ENCODE peak calls at places on chromosomes 16 and 17, in four cellular contexts. T is dermis blood vessel endothelial cell, X is left ventricle myocardium inferior, K is tibial artery. B is an unnamed sample.

GRCh38 chr16:23508589-23509440 is 1.5 kb downstream of the GGA2 start:
- DNase-seq in T (peak; percentile 29), X (no peak), K (no peak), B (peak; percentile 37)

GRCh38 chr17:73292031-73292531 is 19.7 kb downstream of the CDC42EP4 start:
- DNase-seq in T (peak; percentile 73), X (peak; percentile 77), K (peak; percentile 93), B (no peak)

GRCh38 chr17:49180998-49181635 is 29.3 kb downstream of the GNGT2 start:
- DNase-seq in T (no peak), X (no peak), K (no peak), B (no peak)

GRCh38 chr17:71458322-71458721 is 662.5 kb upstream of the SOX9 start:
- DNase-seq in T (no peak), X (no peak), K (no peak), B (no peak)

GRCh38 chr17:63601439-63602371 is 1.0 kb downstream of the TACO1 start:
- DNase-seq in T (peak; percentile 23), X (no peak), K (no peak), B (peak; percentile 10)

GRCh38 chr17:48542956-48543853 is 1.7 kb downstream of the HOXB2 start:
- DNase-seq in T (peak; percentile 69), X (peak; percentile 47), K (no peak), B (peak; percentile 67)

GRCh38 chr17:35903451-35903850 is 23.3 kb upstream of the CCL5 start:
- DNase-seq in T (no peak), X (no peak), K (peak; percentile 5), B (no peak)

GRCh38 chr16:72927199-72928088 is 120.5 kb downstream of the ZFHX3 start:
- DNase-seq in T (no peak), X (no peak), K (no peak), B (peak; percentile 93)

GRCh38 chr17:42000399-42001076 is 16.7 kb downstream of the DNAJC7 start:
- DNase-seq in T (no peak), X (no peak), K (no peak), B (no peak)

GRCh38 chr17:82876602-82877391 is 37.0 kb upstream of the ZNF750 start:
- DNase-seq in T (peak; percentile 85), X (peak; percentile 78), K (peak; percentile 92), B (peak; percentile 17)

GRCh38 chr17:3890082-3890892 is 2.6 kb downstream of the CAMKK1 start:
- DNase-seq in T (peak; percentile 78), X (peak; percentile 48), K (peak; percentile 98), B (peak; percentile 92)

GRCh38 chr16:50166511-50167500 is 13.7 kb downstream of the TENT4B start:
- DNase-seq in T (peak; percentile 30), X (no peak), K (no peak), B (no peak)

GRCh38 chr17:29615048-29615385 is 7.7 kb downstream of the CORO6 start:
- DNase-seq in T (no peak), X (no peak), K (no peak), B (no peak)

GRCh38 chr17:27669850-27670249 is 38.9 kb downstream of the LGALS9 start:
- DNase-seq in T (no peak), X (no peak), K (no peak), B (no peak)

GRCh38 chr16:29231231-29231630 is 175.3 kb downstream of the NPIPB11 start:
- DNase-seq in T (no peak), X (no peak), K (peak; percentile 68), B (no peak)

GRCh38 chr17:6641374-6641818 is 536 bp downstream of the TXNDC17 start:
- DNase-seq in T (peak; percentile 58), X (no peak), K (no peak), B (peak; percentile 48)

GRCh38 chr17:64938925-64939474 is 19.7 kb upstream of the LRRC37A3 start:
- DNase-seq in T (peak; percentile 74), X (peak; percentile 39), K (no peak), B (no peak)

GRCh38 chr16:87552772-87553171 is 49.5 kb upstream of the JPH3 start:
- DNase-seq in T (no peak), X (no peak), K (no peak), B (no peak)

GRCh38 chr17:2084766-2085647 is 30.1 kb downstream of the HIC1 start:
- DNase-seq in T (peak; percentile 88), X (no peak), K (no peak), B (no peak)

GRCh38 chr17:37818689-37819088 is 73.8 kb upstream of the HNF1B start:
- DNase-seq in T (no peak), X (no peak), K (no peak), B (no peak)

B was measured in A673.